ENCODE peak calls at places on chromosomes 4 and X, in nine cellular contexts. B is islet precursor cell; O is activated CD8-positive, alpha-beta memory T cell treated with anti-CD3 and anti-CD28 coated beads for 4 hours; H is amygdala; F is upper lobe of left lung; C is astrocyte of the hippocampus; W is GM23248; V is H7; U is head of caudate nucleus. T is an unnamed sample.

GRCh38 chr4:177450421-177451107 is 8.3 kb upstream of the AGA start:
- DNase-seq in B (no peak), O (no peak), H (no peak), F (no peak), C (no peak), W (peak), V (no peak), U (no peak), T (no peak)

GRCh38 chr4:169252339-169253086 is 18.2 kb downstream of the SH3RF1 start:
- DNase-seq in B (no peak), O (no peak), H (no peak), F (no peak), C (no peak), W (no peak), V (no peak), U (no peak), T (no peak)

GRCh38 chr4:156223985-156224384 is 270.3 kb upstream of the CTSO start:
- DNase-seq in B (no peak), O (no peak), H (no peak), F (no peak), C (no peak), W (no peak), V (no peak), U (no peak), T (no peak)

GRCh38 chr4:7322166-7322991 is 112.4 kb downstream of the PSAPL1 start:
- DNase-seq in B (no peak), O (no peak), H (no peak), F (no peak), C (peak), W (no peak), V (peak), U (peak), T (no peak)

GRCh38 chrX:103215768-103216085 is 819 bp downstream of the BEX4 start:
- DNase-seq in B (no peak), O (no peak), H (no peak), F (no peak), C (no peak), W (no peak), V (peak), U (peak), T (no peak)

GRCh38 chrX:29491659-29492058 is 723.7 kb upstream of the MAGEB2 start:
- DNase-seq in B (no peak), O (no peak), H (no peak), F (no peak), C (no peak), W (no peak), V (no peak), U (no peak), T (no peak)

GRCh38 chr4:184588893-184589292 is 60.4 kb downstream of the CASP3 start:
- DNase-seq in B (no peak), O (no peak), H (no peak), F (no peak), C (peak), W (no peak), V (no peak), U (no peak), T (no peak)

GRCh38 chr4:168128601-168129000 is 36.3 kb downstream of the ANXA10 start:
- DNase-seq in B (no peak), O (no peak), H (no peak), F (no peak), C (no peak), W (no peak), V (no peak), U (no peak), T (no peak)

GRCh38 chrX:55452825-55453124 is 848 bp downstream of the MAGEH1 start:
- DNase-seq in B (no peak), O (no peak), H (no peak), F (no peak), C (no peak), W (no peak), V (no peak), U (no peak), T (no peak)

GRCh38 chrX:45852884-45853283 is 652.2 kb upstream of the DIPK2B start:
- DNase-seq in B (no peak), O (no peak), H (no peak), F (no peak), C (peak), W (peak), V (no peak), U (no peak), T (no peak)

GRCh38 chr4:24416293-24416692 is 168.1 kb downstream of the DHX15 start:
- DNase-seq in B (no peak), O (no peak), H (no peak), F (no peak), C (no peak), W (no peak), V (no peak), U (no peak), T (no peak)

GRCh38 chr4:4501678-4502077 is 40.2 kb downstream of the STX18 start:
- DNase-seq in B (no peak), O (no peak), H (no peak), F (no peak), C (no peak), W (no peak), V (no peak), U (no peak), T (no peak)

GRCh38 chr4:145484240-145484846 is 2.7 kb downstream of the SMAD1 start:
- DNase-seq in B (no peak), O (no peak), H (no peak), F (no peak), C (peak), W (no peak), V (no peak), U (no peak), T (no peak)

GRCh38 chrX:23694606-23695005 is 27.3 kb downstream of the PRDX4 start:
- DNase-seq in B (peak), O (no peak), H (peak), F (no peak), C (peak), W (peak), V (peak), U (peak), T (no peak)

GRCh38 chrX:132651411-132652086 is 162.7 kb upstream of the MBNL3 start:
- DNase-seq in B (no peak), O (no peak), H (no peak), F (no peak), C (peak), W (peak), V (no peak), U (no peak), T (no peak)

GRCh38 chrX:9182041-9182440 is 148.1 kb upstream of the FAM9B start:
- DNase-seq in B (no peak), O (no peak), H (no peak), F (no peak), C (no peak), W (peak), V (no peak), U (no peak), T (no peak)

GRCh38 chr4:138275946-138276621 is 33.9 kb upstream of the SLC7A11 start:
- DNase-seq in B (no peak), O (no peak), H (no peak), F (no peak), C (peak), W (peak), V (no peak), U (no peak), T (no peak)